ENCODE peak calls at places on chromosomes 5 and 9, in four cellular contexts. I is WTC11, B is GM12878, R is HepG2. G is an unnamed sample.
A peak's percentile ranks its signal among the peaks of the same experiment; 100 is the strongest.

GRCh38 chr9:84673806-84674205 is 4.3 kb downstream of the NTRK2 start:
- DNase-seq in R (no peak), B (no peak), I (no peak), G (no peak)

GRCh38 chr5:97762483-97762882 is 579.4 kb upstream of the RIOK2 start:
- DNase-seq in I (no peak), R (no peak), B (no peak), G (no peak)

GRCh38 chr5:164475339-164475977 is 970.0 kb downstream of the MAT2B start:
- DNase-seq in B (no peak), R (peak; percentile 10), I (no peak), G (no peak)

GRCh38 chr9:101418518-101419111 is 17.0 kb downstream of the ALDOB start:
- DNase-seq in I (no peak), B (no peak), R (no peak), G (no peak)

GRCh38 chr5:177982072-177982727 is 13.8 kb downstream of the PROP1 start:
- DNase-seq in I (peak; percentile 82), R (peak; percentile 7), B (no peak), G (peak; percentile 19)

GRCh38 chr5:67215592-67216471 is 19.2 kb upstream of the CD180 start:
- DNase-seq in R (peak; percentile 71), B (peak; percentile 79), I (no peak), G (no peak)

GRCh38 chr5:139653616-139654015 is 5.5 kb downstream of the CXXC5 start:
- DNase-seq in R (no peak), I (no peak), B (no peak), G (no peak)

GRCh38 chr5:76953551-76954382 is 922 bp downstream of the CRHBP start:
- DNase-seq in R (no peak), I (peak; percentile 55), B (no peak), G (no peak)

GRCh38 chr9:72305102-72305546 is 59.9 kb downstream of the ZFAND5 start:
- DNase-seq in B (no peak), R (peak; percentile 6), I (peak; percentile 47), G (peak; percentile 95)

GRCh38 chr9:98132806-98133631 is 14.0 kb upstream of the TRIM14 start:
- DNase-seq in I (no peak), R (no peak), B (no peak), G (no peak)

GRCh38 chr5:43215073-43215631 is 23.1 kb downstream of the NIM1K start:
- DNase-seq in R (no peak), I (no peak), B (no peak), G (no peak)

GRCh38 chr5:50794812-50795211 is 128.4 kb downstream of the PARP8 start:
- DNase-seq in R (no peak), I (no peak), B (no peak), G (no peak)

GRCh38 chr9:90948156-90948555 is 146.5 kb downstream of the SYK start:
- DNase-seq in I (no peak), R (no peak), B (no peak), G (no peak)

GRCh38 chr5:149371296-149371962 is 7.7 kb downstream of the IL17B start:
- DNase-seq in B (no peak), I (peak; percentile 79), R (peak; percentile 61), G (peak; percentile 15)

GRCh38 chr5:104947061-104947460 is 1384.5 kb upstream of the NUDT12 start:
- DNase-seq in R (no peak), B (no peak), I (no peak), G (no peak)

GRCh38 chr5:137228816-137229215 is 270.3 kb downstream of the SPOCK1 start:
- DNase-seq in B (no peak), I (no peak), R (no peak), G (no peak)

GRCh38 chr5:73596705-73597328 is 29.2 kb upstream of the ARHGEF28 start:
- DNase-seq in R (peak; percentile 60), I (peak; percentile 29), B (no peak), G (peak; percentile 56)

GRCh38 chr5:54520438-54520846 is 2.9 kb downstream of the SNX18 start:
- DNase-seq in B (no peak), R (no peak), I (no peak), G (no peak)
- TF ChIP-seq ATF3 in B (no peak), R (no peak), I (no peak), G (no peak)

GRCh38 chr9:136537896-136538598 is 7.8 kb downstream of the NOTCH1 start:
- DNase-seq in I (no peak), R (no peak), B (no peak), G (no peak)

GRCh38 chr9:136538599-136539426 is 7.0 kb downstream of the NOTCH1 start:
- DNase-seq in I (no peak), R (no peak), B (no peak), G (no peak)

GRCh38 chr9:136541179-136541578 is 4.7 kb downstream of the NOTCH1 start:
- DNase-seq in R (no peak), B (no peak), I (no peak), G (no peak)

GRCh38 chr9:136541709-136542108 is 4.1 kb downstream of the NOTCH1 start:
- DNase-seq in I (no peak), R (no peak), B (no peak), G (no peak)

GRCh38 chr9:136539427-136540412 is 6.1 kb downstream of the NOTCH1 start:
- DNase-seq in R (no peak), B (peak; percentile 70), I (peak; percentile 64), G (peak; percentile 89)
- TF ChIP-seq ATF3 in R (no peak), B (no peak), I (no peak), G (no peak)

DNA sequence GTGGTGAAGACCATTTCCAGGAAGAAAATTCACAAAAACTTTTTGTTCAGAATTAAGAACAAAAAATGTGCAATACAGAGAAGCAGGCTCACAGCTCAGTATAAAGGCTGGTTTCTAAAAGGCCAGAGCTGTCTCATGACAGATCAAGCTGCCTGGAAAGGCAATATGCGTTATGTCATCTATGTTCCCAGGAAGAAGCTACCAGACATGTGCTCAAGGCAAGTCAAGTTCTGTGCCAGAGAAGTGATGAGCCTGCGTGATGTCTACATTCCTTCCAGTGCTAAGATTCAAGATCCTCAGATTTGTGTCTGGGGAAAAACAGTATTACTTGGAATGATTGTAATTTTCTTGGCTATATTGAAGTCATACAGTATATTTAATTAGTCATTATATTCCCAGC is 104.3 kb downstream of the PDE4D start:
- DNase-seq in B (no peak), I (no peak), R (no peak), G (no peak)
- TF ChIP-seq ATF3 in B (no peak), I (no peak), R (no peak), G (no peak)

GRCh38 chr9:131010482-131011273 is 1.7 kb downstream of the LAMC3 start:
- DNase-seq in R (no peak), B (no peak), I (no peak), G (no peak)
- TF ChIP-seq ATF3 in R (no peak), B (no peak), I (no peak), G (no peak)

DNA sequence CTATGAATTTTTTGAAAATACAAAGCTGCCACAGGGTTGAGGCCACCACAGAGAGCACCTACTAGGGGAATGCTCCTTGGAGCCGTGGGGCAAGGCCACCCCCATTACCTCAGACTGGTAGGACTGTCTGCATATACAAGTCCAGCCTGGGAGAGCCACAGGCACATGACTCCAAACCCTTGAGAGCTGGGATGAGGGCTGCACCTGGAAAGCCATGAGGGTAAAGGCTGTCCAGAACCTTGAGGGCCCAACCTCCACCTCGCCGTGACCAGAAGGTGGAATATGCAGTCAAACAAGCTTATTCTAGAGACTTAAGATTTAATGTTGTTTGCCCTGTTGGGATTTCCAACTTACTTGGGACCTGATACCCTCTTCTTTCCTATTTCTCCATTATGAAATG is 69.5 kb upstream of the TSLP start:
- DNase-seq in R (no peak), I (no peak), B (no peak), G (no peak)
- TF ChIP-seq ATF3 in R (no peak), I (no peak), B (no peak), G (no peak)

GRCh38 chr9:137174722-137175293 is 3.0 kb upstream of the TMEM210 start:
- DNase-seq in B (no peak), I (peak; percentile 42), R (no peak), G (no peak)
- TF ChIP-seq ATF3 in B (no peak), I (no peak), R (no peak), G (no peak)